ENCODE peak calls at places on chromosome 21, in five cellular contexts. J is B cell, E is cardiac fibroblast, N is HFFc6, L is fibroblast of villous mesenchyme. O is an unnamed sample.

GRCh38 chr21:38841472-38841871 is 35.7 kb downstream of the ETS2 start:
- DNase-seq in J (no peak), E (peak), N (no peak), L (no peak), O (no peak)

GRCh38 chr21:41726970-41727783 is 39.7 kb downstream of the RIPK4 start:
- DNase-seq in J (no peak), E (peak), N (peak), L (peak), O (no peak)

GRCh38 chr21:33799378-33800090 is 116.1 kb downstream of the ATP5PO start:
- DNase-seq in J (no peak), E (peak), N (no peak), L (peak), O (no peak)

GRCh38 chr21:42474043-42474831 is 21.8 kb downstream of the RSPH1 start:
- DNase-seq in J (peak), E (peak), N (no peak), L (no peak), O (no peak)

GRCh38 chr21:36589352-36589971 is 109.5 kb upstream of the SIM2 start:
- DNase-seq in J (peak), E (peak), N (peak), L (peak), O (no peak)

GRCh38 chr21:44973598-44973997 is 33.8 kb downstream of the SLX9 start:
- DNase-seq in J (no peak), E (no peak), N (no peak), L (no peak), O (no peak)

GRCh38 chr21:45445369-45445768 is 40.4 kb downstream of the COL18A1 start:
- DNase-seq in J (no peak), E (no peak), N (no peak), L (no peak), O (no peak)

GRCh38 chr21:41680444-41681335 is 86.2 kb downstream of the RIPK4 start:
- DNase-seq in J (no peak), E (no peak), N (no peak), L (no peak), O (no peak)

GRCh38 chr21:39712976-39713375 is 32.0 kb upstream of the IGSF5 start:
- DNase-seq in J (no peak), E (no peak), N (no peak), L (no peak), O (no peak)

GRCh38 chr21:27519357-27519756 is 552.5 kb upstream of the ADAMTS5 start:
- DNase-seq in J (no peak), E (peak), N (peak), L (peak), O (no peak)

GRCh38 chr21:45031231-45032191 is 42.9 kb upstream of the ADARB1 start:
- DNase-seq in J (no peak), E (no peak), N (no peak), L (no peak), O (no peak)

GRCh38 chr21:28447453-28447852 is 545.2 kb downstream of the LTN1 start:
- DNase-seq in J (no peak), E (peak), N (peak), L (no peak), O (no peak)

GRCh38 chr21:8989261-8989882 is 1532.0 kb upstream of the TPTE start:
- DNase-seq in J (no peak), E (no peak), N (no peak), L (peak), O (no peak)

GRCh38 chr21:46295996-46296752 is 10.0 kb downstream of the YBEY start:
- DNase-seq in J (peak), E (peak), N (peak), L (peak), O (peak)

GRCh38 chr21:42578761-42579415 is 65.2 kb downstream of the SLC37A1 start:
- DNase-seq in J (no peak), E (no peak), N (no peak), L (no peak), O (no peak)

GRCh38 chr21:37631319-37632117 is 264.9 kb downstream of the DYRK1A start:
- DNase-seq in J (no peak), E (no peak), N (no peak), L (no peak), O (no peak)

O was measured in activated CD8-positive, alpha-beta memory T cell treated with anti-CD3 and anti-CD28 coated beads, Interleukin-2, amount 50 U/mL, for 4 hours.